ENCODE peak calls at places on chromosome 11, in six cellular contexts. One of them, this sample, is unnamed.

GRCh38 chr11:28524098-28524497 is 415.9 kb downstream of the METTL15 start:
- DNase-seq in IMR-90: peak
- DNase-seq in neuronal stem cell: no peak
- DNase-seq in H9: no peak
- DNase-seq in mesenchymal stem cell: no peak
- DNase-seq in H1: no peak
- DNase-seq in this sample: peak

GRCh38 chr11:64568041-64568571 is 22.9 kb upstream of the SLC22A12 start:
- DNase-seq in IMR-90: no peak
- DNase-seq in neuronal stem cell: no peak
- DNase-seq in H9: peak
- DNase-seq in mesenchymal stem cell: no peak
- DNase-seq in H1: no peak
- DNase-seq in this sample: no peak

GRCh38 chr11:90135016-90135415 is 553 bp downstream of the NAALAD2 start:
- DNase-seq in IMR-90: no peak
- DNase-seq in neuronal stem cell: no peak
- DNase-seq in H9: no peak
- DNase-seq in mesenchymal stem cell: no peak
- DNase-seq in H1: no peak
- DNase-seq in this sample: peak

GRCh38 chr11:3929689-3930088 is 74.2 kb downstream of the STIM1 start:
- DNase-seq in IMR-90: no peak
- DNase-seq in neuronal stem cell: no peak
- DNase-seq in H9: no peak
- DNase-seq in mesenchymal stem cell: peak
- DNase-seq in H1: no peak
- DNase-seq in this sample: no peak

GRCh38 chr11:57069942-57070341 is 81.2 kb downstream of the OR5AK2 start:
- DNase-seq in IMR-90: no peak
- DNase-seq in neuronal stem cell: no peak
- DNase-seq in H9: no peak
- DNase-seq in mesenchymal stem cell: no peak
- DNase-seq in H1: no peak
- DNase-seq in this sample: no peak

GRCh38 chr11:103170865-103171264 is 61.6 kb downstream of the DYNC2H1 start:
- DNase-seq in IMR-90: peak
- DNase-seq in neuronal stem cell: no peak
- DNase-seq in H9: no peak
- DNase-seq in mesenchymal stem cell: no peak
- DNase-seq in H1: no peak
- DNase-seq in this sample: peak

GRCh38 chr11:105935791-105936190 is 86.2 kb downstream of the MSANTD4 start:
- DNase-seq in IMR-90: peak
- DNase-seq in neuronal stem cell: no peak
- DNase-seq in H9: no peak
- DNase-seq in mesenchymal stem cell: peak
- DNase-seq in H1: no peak
- DNase-seq in this sample: no peak

GRCh38 chr11:121141051-121141450 is 40.0 kb downstream of the TECTA start:
- DNase-seq in IMR-90: peak
- DNase-seq in neuronal stem cell: no peak
- DNase-seq in H9: no peak
- DNase-seq in mesenchymal stem cell: no peak
- DNase-seq in H1: no peak
- DNase-seq in this sample: no peak

GRCh38 chr11:69826773-69827172 is 7.6 kb upstream of the FGF3 start:
- DNase-seq in IMR-90: no peak
- DNase-seq in neuronal stem cell: no peak
- DNase-seq in H9: no peak
- DNase-seq in mesenchymal stem cell: no peak
- DNase-seq in H1: no peak
- DNase-seq in this sample: no peak

GRCh38 chr11:116035972-116036371 is 531.8 kb upstream of the CADM1 start:
- DNase-seq in IMR-90: no peak
- DNase-seq in neuronal stem cell: no peak
- DNase-seq in H9: no peak
- DNase-seq in mesenchymal stem cell: no peak
- DNase-seq in H1: no peak
- DNase-seq in this sample: no peak

GRCh38 chr11:127493330-127493729 is 492.8 kb upstream of the KIRREL3 start:
- DNase-seq in IMR-90: peak
- DNase-seq in neuronal stem cell: no peak
- DNase-seq in H9: no peak
- DNase-seq in mesenchymal stem cell: peak
- DNase-seq in H1: no peak
- DNase-seq in this sample: no peak

GRCh38 chr11:3666023-3666530 is 5.1 kb downstream of the CHRNA10 start:
- DNase-seq in IMR-90: no peak
- DNase-seq in neuronal stem cell: no peak
- DNase-seq in H9: no peak
- DNase-seq in mesenchymal stem cell: no peak
- DNase-seq in H1: no peak
- DNase-seq in this sample: no peak

GRCh38 chr11:86230196-86230813 is 14.2 kb upstream of the EED start:
- DNase-seq in IMR-90: no peak
- DNase-seq in neuronal stem cell: no peak
- DNase-seq in H9: no peak
- DNase-seq in mesenchymal stem cell: no peak
- DNase-seq in H1: no peak
- DNase-seq in this sample: no peak

GRCh38 chr11:119416606-119417580 is 6.1 kb downstream of the THY1 start:
- DNase-seq in IMR-90: peak
- DNase-seq in neuronal stem cell: no peak
- DNase-seq in H9: peak
- DNase-seq in mesenchymal stem cell: no peak
- DNase-seq in H1: no peak
- DNase-seq in this sample: no peak

GRCh38 chr11:119415966-119416365 is 7.0 kb downstream of the THY1 start:
- DNase-seq in IMR-90: no peak
- DNase-seq in neuronal stem cell: no peak
- DNase-seq in H9: no peak
- DNase-seq in mesenchymal stem cell: no peak
- DNase-seq in H1: no peak
- DNase-seq in this sample: no peak

GRCh38 chr11:119414734-119415133 is 8.2 kb downstream of the THY1 start:
- DNase-seq in IMR-90: no peak
- DNase-seq in neuronal stem cell: no peak
- DNase-seq in H9: no peak
- DNase-seq in mesenchymal stem cell: no peak
- DNase-seq in H1: no peak
- DNase-seq in this sample: no peak

GRCh38 chr11:119414321-119414720 is 8.7 kb downstream of the THY1 start:
- DNase-seq in IMR-90: no peak
- DNase-seq in neuronal stem cell: no peak
- DNase-seq in H9: no peak
- DNase-seq in mesenchymal stem cell: no peak
- DNase-seq in H1: no peak
- DNase-seq in this sample: no peak

DNA sequence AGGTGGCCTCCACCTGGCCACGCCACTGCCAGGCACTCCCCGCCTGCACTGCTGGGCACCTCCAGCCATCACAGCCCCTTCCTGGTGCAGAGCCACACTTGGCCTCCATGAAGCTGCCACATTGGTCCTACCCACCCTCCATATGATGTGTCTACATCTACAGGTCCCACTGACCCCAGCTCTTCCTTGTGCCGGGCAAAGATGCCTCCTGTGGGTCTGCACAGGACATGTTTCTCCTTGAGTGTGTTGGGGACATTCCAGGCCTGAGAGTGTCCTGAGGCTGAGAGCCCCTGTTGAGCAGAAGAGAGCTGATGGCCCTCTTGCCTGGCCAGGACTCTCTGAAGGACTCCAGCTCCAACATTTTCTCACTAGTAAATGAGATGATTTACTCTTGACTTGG is 7.5 kb downstream of the THY1 start:
- DNase-seq in IMR-90: no peak
- DNase-seq in neuronal stem cell: no peak
- DNase-seq in H9: peak
- DNase-seq in mesenchymal stem cell: no peak
- DNase-seq in H1: no peak
- DNase-seq in this sample: no peak
- H3K27ac ChIP-seq in IMR-90: no peak
- H3K27ac ChIP-seq in neuronal stem cell: no peak
- H3K27ac ChIP-seq in H9: no peak
- H3K27ac ChIP-seq in mesenchymal stem cell: no peak
- H3K27ac ChIP-seq in H1: no peak
- H3K27ac ChIP-seq in this sample: no peak

DNA sequence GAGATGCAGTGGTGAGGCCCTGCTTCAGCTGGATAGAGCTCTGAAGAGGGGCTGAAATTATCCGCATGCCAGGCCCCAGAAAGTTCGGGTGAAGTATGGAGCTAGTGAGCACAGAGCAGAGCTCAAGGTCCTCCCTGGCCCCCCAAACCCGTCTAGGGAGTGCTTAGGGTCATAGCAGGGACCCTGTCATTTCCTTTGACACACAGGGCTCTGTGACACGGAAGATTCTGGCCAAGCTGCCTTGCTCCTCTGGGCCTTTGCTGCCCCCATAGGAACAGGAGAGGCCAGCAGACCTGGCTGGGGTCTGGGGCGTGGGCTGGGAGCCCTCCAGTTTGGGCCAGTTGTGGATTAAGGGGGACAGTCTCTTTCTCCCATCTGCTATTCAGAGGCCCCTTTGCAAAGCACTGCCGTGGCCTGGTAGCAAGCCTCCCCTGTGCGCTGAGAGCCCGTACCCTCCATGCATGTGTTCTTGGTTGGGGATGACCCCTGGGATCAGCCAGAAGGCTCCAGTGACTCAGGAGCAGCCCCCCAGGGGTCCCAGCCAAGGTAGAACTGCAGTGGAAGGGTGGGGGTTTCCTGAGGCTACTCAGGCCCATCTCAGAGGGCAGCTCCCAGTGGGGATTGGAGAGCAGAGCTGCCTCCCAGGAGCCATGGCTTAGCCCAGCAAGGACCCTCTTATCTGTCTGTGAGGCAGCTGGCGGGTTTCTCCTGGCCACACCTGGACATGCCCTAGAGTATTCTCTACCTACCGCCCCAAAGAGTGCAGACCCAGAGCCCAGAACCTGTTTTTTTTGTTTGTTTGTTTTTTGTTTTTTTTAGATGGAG is 42.3 kb downstream of the RNF141 start:
- DNase-seq in IMR-90: no peak
- DNase-seq in neuronal stem cell: no peak
- DNase-seq in H9: peak
- DNase-seq in mesenchymal stem cell: no peak
- DNase-seq in H1: no peak
- DNase-seq in this sample: no peak
- H4K91ac ChIP-seq in IMR-90: no peak
- H4K91ac ChIP-seq in neuronal stem cell: no peak
- H4K91ac ChIP-seq in H9: no peak
- H4K91ac ChIP-seq in mesenchymal stem cell: no peak
- H4K91ac ChIP-seq in H1: no peak
- H4K91ac ChIP-seq in this sample: no peak

GRCh38 chr11:7486731-7487130 is 1.4 kb downstream of the OLFML1 start:
- DNase-seq in IMR-90: no peak
- DNase-seq in neuronal stem cell: no peak
- DNase-seq in H9: no peak
- DNase-seq in mesenchymal stem cell: no peak
- DNase-seq in H1: no peak
- DNase-seq in this sample: no peak

GRCh38 chr11:7485854-7486425 is 634 bp downstream of the OLFML1 start:
- DNase-seq in IMR-90: no peak
- DNase-seq in neuronal stem cell: no peak
- DNase-seq in H9: no peak
- DNase-seq in mesenchymal stem cell: no peak
- DNase-seq in H1: no peak
- DNase-seq in this sample: no peak

GRCh38 chr11:7484645-7485044 is 661 bp upstream of the OLFML1 start:
- DNase-seq in IMR-90: no peak
- DNase-seq in neuronal stem cell: no peak
- DNase-seq in H9: no peak
- DNase-seq in mesenchymal stem cell: no peak
- DNase-seq in H1: no peak
- DNase-seq in this sample: peak

GRCh38 chr11:7487360-7487759 is 2.1 kb downstream of the OLFML1 start:
- DNase-seq in IMR-90: no peak
- DNase-seq in neuronal stem cell: no peak
- DNase-seq in H9: no peak
- DNase-seq in mesenchymal stem cell: no peak
- DNase-seq in H1: no peak
- DNase-seq in this sample: no peak

DNA sequence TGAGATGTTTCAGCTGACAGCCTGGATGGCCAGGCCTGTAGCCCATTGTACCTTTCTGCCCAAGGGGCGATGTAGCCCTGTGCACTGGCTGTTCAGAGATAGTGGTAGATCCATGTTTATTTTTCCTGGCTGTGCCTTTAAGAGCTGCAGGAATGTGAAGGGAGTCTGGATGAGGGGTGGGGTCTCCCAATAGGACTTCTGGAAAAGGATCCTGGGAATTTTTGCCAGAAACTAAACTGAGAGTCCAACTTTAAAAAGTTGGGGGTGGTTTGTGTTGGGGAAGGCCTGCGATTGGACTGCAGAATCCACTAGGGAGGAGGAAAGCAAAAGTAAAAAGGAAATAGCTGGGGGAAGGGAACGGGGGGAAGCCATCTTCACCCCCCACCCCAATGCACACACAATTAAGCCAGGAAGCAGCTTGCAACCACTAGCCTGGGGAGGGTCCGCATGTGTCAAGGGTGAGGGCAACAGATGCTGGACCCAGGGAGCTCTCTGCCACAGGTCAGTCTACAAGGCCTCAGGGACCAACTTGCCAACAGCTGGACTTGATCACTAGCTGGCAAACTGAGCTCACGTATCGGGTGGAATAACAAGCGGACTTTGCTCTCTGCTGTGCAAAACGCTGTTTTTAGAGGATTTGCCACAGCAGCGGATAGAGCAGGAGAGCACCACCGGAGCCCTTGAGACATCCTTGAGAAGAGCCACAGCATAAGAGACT is at the start of gene OLFML1:
- DNase-seq in IMR-90: no peak
- DNase-seq in neuronal stem cell: no peak
- DNase-seq in H9: no peak
- DNase-seq in mesenchymal stem cell: no peak
- DNase-seq in H1: no peak
- DNase-seq in this sample: no peak
- H2AK5ac ChIP-seq in IMR-90: no peak
- H2AK5ac ChIP-seq in neuronal stem cell: no peak
- H2AK5ac ChIP-seq in H9: no peak
- H2AK5ac ChIP-seq in mesenchymal stem cell: no peak
- H2AK5ac ChIP-seq in H1: no peak
- H2AK5ac ChIP-seq in this sample: no peak

DNA sequence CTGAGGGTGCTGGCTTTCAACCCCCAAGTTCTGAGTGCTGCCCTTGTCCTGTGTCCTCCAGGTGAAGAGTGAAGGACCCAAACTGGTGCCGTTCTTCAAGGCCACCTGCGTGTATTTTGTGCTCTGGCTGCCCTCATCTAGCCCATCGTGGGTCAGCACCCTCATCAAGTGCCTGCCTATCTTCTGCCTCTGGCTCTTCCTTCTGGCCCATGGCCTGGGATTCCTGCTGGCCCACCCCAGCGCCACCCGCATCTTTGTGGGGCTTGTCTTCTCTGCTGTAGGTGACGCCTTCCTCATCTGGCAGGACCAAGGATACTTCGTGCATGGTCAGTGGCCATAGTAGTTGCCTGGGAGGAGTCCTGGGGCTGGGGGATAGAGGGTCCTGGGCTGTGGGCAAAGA is 2.3 kb downstream of the TMEM86A start:
- DNase-seq in IMR-90: no peak
- DNase-seq in neuronal stem cell: no peak
- DNase-seq in H9: no peak
- DNase-seq in mesenchymal stem cell: no peak
- DNase-seq in H1: no peak
- DNase-seq in this sample: no peak
- H3K27ac ChIP-seq in IMR-90: no peak
- H3K27ac ChIP-seq in neuronal stem cell: no peak
- H3K27ac ChIP-seq in H9: no peak
- H3K27ac ChIP-seq in mesenchymal stem cell: no peak
- H3K27ac ChIP-seq in H1: no peak
- H3K27ac ChIP-seq in this sample: no peak

GRCh38 chr11:16767137-16767536 is 28.7 kb downstream of the C11orf58 start:
- DNase-seq in IMR-90: no peak
- DNase-seq in neuronal stem cell: no peak
- DNase-seq in H9: no peak
- DNase-seq in mesenchymal stem cell: no peak
- DNase-seq in H1: no peak
- DNase-seq in this sample: no peak
- H4K91ac ChIP-seq in IMR-90: no peak
- H4K91ac ChIP-seq in neuronal stem cell: no peak
- H4K91ac ChIP-seq in H9: no peak
- H4K91ac ChIP-seq in mesenchymal stem cell: no peak
- H4K91ac ChIP-seq in H1: no peak
- H4K91ac ChIP-seq in this sample: no peak

This sample was measured in trophoblast cell.